ENCODE peak calls at places on chromosomes 7 and 10, in eight cellular contexts. D is endothelial cell, I is glutamatergic neuron, K is neural crest cell, Y is AG04450, R is dorsolateral prefrontal cortex, U is A549, T is psoas muscle. G is an unnamed sample.

GRCh38 chr10:10785627-10786333 is 231.9 kb upstream of the CELF2 start:
- DNase-seq in D (no peak), R (no peak), U (no peak), Y (no peak), K (no peak), I (no peak), T (no peak), G (no peak)

GRCh38 chr7:54542920-54543539 is 855 bp downstream of the VSTM2A start:
- DNase-seq in Y (no peak), R (no peak), D (peak; percentile 63), U (no peak), T (no peak), K (peak; percentile 18), I (no peak), G (peak; percentile 44)

GRCh38 chr7:134016223-134016941 is 110.8 kb upstream of the LRGUK start:
- DNase-seq in R (peak; percentile 36), I (peak; percentile 48), U (peak; percentile 57), T (no peak), Y (no peak), D (peak; percentile 54), K (peak; percentile 46), G (peak; percentile 52)

GRCh38 chr10:86266446-86267242 is 100.0 kb downstream of the GRID1 start:
- DNase-seq in R (no peak), Y (no peak), U (no peak), T (no peak), I (no peak), K (no peak), D (no peak), G (no peak)

GRCh38 chr10:68208424-68209042 is 23.4 kb downstream of the ATOH7 start:
- DNase-seq in T (no peak), U (peak; percentile 78), K (peak; percentile 51), Y (no peak), D (peak; percentile 77), R (peak; percentile 34), I (peak; percentile 62), G (peak; percentile 55)

GRCh38 chr10:110058215-110058614 is 50.4 kb downstream of the ADD3 start:
- DNase-seq in D (no peak), U (no peak), K (no peak), I (no peak), T (no peak), R (no peak), Y (no peak), G (no peak)

GRCh38 chr10:93028881-93029280 is 31.7 kb upstream of the CYP26C1 start:
- DNase-seq in U (peak; percentile 27), T (no peak), K (no peak), R (no peak), Y (no peak), I (no peak), D (no peak), G (no peak)

GRCh38 chr10:82811621-82812020 is 936.6 kb downstream of the NRG3 start:
- DNase-seq in I (peak; percentile 64), D (peak; percentile 63), U (no peak), Y (no peak), K (peak; percentile 14), T (no peak), R (no peak), G (peak; percentile 20)

GRCh38 chr7:158083526-158084310 is 503.9 kb downstream of the PTPRN2 start:
- DNase-seq in I (no peak), D (no peak), T (no peak), U (no peak), Y (no peak), K (no peak), R (no peak), G (no peak)

GRCh38 chr10:624605-625334 is 64.7 kb downstream of the DIP2C start:
- DNase-seq in R (peak; percentile 69), K (peak; percentile 45), Y (peak; percentile 57), D (no peak), U (no peak), T (peak; percentile 79), I (peak; percentile 74), G (peak; percentile 45)

GRCh38 chr10:67978749-67979148 is 94.3 kb downstream of the SIRT1 start:
- DNase-seq in R (no peak), U (no peak), K (no peak), T (no peak), I (no peak), Y (no peak), D (no peak), G (no peak)

GRCh38 chr7:157831143-157831900 is 494.5 kb downstream of the DNAJB6 start:
- DNase-seq in T (no peak), R (no peak), Y (no peak), K (no peak), D (no peak), I (no peak), U (no peak), G (no peak)

GRCh38 chr10:71052261-71052660 is 160.1 kb upstream of the UNC5B start:
- DNase-seq in R (no peak), I (no peak), Y (no peak), T (no peak), D (no peak), K (no peak), U (no peak), G (no peak)

GRCh38 chr10:79400567-79401004 is 44.8 kb downstream of the ZCCHC24 start:
- DNase-seq in D (peak; percentile 79), Y (no peak), K (peak; percentile 55), U (peak; percentile 65), R (no peak), T (peak; percentile 51), I (peak; percentile 74), G (peak; percentile 70)
- TF ChIP-seq CTCF in D (peak; percentile 83), Y (peak; percentile 71), K (peak; percentile 67), U (peak; percentile 53), R (peak; percentile 66), T (peak; percentile 61), I (peak; percentile 72), G (peak; percentile 74)

DNA sequence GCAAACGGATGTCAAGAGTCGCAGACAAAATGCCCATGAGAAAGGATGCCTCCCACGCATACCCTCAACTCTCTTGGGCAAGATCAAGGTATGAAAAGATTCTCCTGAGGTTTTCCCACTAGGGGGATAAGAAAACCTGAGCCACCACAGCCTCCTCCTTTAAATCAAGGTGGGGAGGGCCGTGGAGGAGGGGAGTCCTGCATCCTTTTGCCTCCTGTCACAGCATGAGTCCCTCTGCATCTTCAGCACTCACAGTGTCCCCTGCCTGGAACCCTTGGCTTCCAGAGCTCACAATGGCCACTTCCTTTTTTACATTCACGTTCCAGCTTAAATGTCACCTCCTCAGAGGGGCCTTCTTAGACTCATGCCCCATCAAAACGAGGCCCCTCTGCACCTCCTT is 207.6 kb downstream of the GLI3 start:
- DNase-seq in R (no peak), I (no peak), K (no peak), U (no peak), T (no peak), D (no peak), Y (no peak), G (no peak)
- TF ChIP-seq CTCF in R (no peak), I (no peak), K (no peak), U (no peak), T (no peak), D (no peak), Y (no peak), G (no peak)

DNA sequence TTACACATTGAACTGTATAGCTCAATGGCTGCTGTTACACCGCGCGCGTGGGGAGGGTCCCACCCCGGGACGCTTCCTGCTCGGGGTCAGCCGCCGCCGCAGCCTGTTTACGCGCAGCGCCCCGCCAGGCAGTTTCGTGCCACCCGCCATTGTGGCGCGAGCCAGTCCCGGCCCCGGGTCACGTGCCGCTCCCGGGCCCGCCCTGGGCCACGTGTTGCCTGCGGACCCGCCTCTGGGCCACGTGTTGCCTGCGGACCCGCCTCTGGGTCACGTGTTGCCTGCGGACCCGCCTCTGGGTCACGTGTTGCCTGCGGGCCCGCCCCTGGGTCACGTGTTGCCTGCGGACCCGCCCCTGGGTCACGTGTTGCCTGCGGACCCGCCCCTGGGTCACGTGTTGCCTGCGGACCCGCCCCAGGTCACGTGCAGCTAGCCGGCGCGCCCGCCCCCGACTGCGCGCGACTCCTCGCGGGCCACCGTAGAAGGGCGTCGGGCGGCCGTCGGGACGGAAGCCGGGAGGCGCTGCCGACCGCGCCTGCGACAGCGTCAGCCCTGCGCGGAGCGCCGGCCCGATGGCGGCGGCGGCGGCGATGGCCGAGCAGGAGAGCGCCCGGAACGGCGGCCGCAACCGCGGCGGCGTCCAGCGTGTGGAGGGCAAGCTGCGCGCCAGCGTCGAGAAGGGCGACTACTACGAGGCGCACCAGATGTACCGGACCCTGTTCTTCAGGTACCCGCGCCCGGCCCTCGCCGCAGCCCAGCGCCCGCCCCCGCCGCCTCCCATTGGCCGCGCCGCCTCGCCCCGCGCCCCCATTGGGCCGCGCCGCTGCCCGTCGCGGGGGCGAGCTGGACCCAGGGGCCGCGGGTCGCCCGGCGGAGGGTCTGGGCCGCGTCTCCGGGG is at the start of gene GET4:
- DNase-seq in U (peak; percentile 79), D (peak; percentile 97), T (peak; percentile 98), Y (peak; percentile 87), R (peak; percentile 97), I (peak; percentile 97), K (peak; percentile 97), G (peak; percentile 96)
- TF ChIP-seq CTCF in U (peak; percentile 24), D (no peak), T (peak; percentile 21), Y (peak; percentile 9), R (peak; percentile 41), I (no peak), K (peak; percentile 32), G (no peak)

DNA sequence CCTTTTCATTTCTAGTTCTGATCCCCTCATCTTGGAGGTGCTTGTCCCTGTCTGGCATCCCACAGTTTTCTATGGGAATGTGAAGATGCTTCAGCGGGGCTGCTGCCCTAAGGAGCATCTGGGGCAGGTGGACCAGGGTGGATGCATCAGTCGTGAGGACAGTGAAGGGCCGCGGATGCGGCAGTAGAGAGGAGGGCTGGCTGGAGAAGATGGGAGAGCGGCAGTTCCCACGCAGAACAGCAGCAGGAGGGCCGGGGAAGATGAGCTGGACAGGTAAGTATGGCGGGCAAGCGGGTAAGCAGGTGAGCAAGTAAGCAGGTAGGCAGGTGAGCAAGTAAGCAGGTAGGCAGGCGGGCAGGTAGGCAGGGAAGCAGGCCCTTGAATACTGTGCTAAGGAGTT is 48.9 kb downstream of the ASB13 start:
- DNase-seq in T (no peak), D (no peak), I (no peak), Y (no peak), R (no peak), K (no peak), U (no peak), G (no peak)
- TF ChIP-seq CTCF in T (no peak), D (no peak), I (no peak), Y (no peak), R (no peak), K (no peak), U (no peak), G (no peak)

DNA sequence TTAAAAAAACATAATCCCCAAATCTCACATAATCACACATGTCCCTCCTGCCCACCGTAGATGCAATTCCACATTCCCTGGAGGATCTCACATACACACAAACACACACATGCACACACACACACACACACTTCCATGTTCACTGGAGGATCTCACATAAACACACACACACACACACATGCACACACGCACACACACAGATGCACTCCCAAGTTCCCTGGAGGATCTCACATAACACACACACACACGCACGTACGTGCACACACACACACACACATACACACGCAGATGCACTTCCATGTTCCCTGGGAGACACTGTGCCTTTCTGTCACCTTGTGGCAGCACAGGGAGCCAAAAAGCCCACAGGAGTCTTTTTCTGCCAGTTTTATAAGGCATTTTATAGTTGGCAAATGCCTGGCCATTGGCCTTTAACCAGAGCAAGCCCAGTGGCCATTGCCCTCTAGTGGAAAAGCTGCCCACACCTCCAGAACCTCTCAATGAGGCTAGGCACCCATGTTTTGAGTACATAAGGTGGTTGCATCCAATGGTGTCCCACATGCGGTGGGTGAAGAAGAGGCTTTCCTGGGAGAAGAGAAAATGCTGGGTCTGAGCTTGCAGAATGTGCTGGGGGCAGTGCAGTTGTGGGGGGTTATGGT is 115.4 kb upstream of the ACBD5 start:
- DNase-seq in K (no peak), R (no peak), Y (no peak), U (no peak), D (no peak), T (no peak), I (no peak), G (no peak)
- TF ChIP-seq CTCF in K (no peak), R (no peak), Y (no peak), U (no peak), D (no peak), T (no peak), I (no peak), G (no peak)

GRCh38 chr7:106050743-106051110 is 61.4 kb downstream of the SYPL1 start:
- DNase-seq in U (no peak), Y (no peak), I (no peak), T (no peak), D (no peak), R (no peak), K (no peak), G (no peak)
- TF ChIP-seq CTCF in U (no peak), Y (no peak), I (no peak), T (no peak), D (no peak), R (no peak), K (no peak), G (no peak)

G was measured in nephron progenitor cell.